ENCODE peak calls at places on chromosomes 2 and 18, in seven cellular contexts. H, G, N, C, Z, T and E are unnamed samples.

GRCh38 chr2:30656079-30656478 is 151.2 kb downstream of the CAPN13 start:
- DNase-seq in Z (no peak), N (no peak), T (no peak), G (peak), C (peak), H (no peak), E (no peak)

GRCh38 chr2:164371916-164372315 is 249.4 kb downstream of the GRB14 start:
- DNase-seq in T (no peak), H (no peak), Z (no peak), C (no peak), N (no peak), G (peak), E (no peak)

GRCh38 chr2:133503323-133503722 is 64.9 kb downstream of the NCKAP5 start:
- DNase-seq in G (no peak), N (no peak), C (no peak), Z (no peak), T (no peak), H (no peak), E (peak)

GRCh38 chr18:12652861-12653401 is 5.0 kb downstream of the SPIRE1 start:
- DNase-seq in H (peak), C (peak), T (no peak), G (peak), N (no peak), Z (no peak), E (no peak)

GRCh38 chr2:85766214-85766613 is 12.4 kb downstream of the ATOH8 start:
- DNase-seq in T (no peak), Z (no peak), H (no peak), C (no peak), N (no peak), G (no peak), E (no peak)

GRCh38 chr2:45281311-45281710 is 272.1 kb upstream of the SIX2 start:
- DNase-seq in N (no peak), G (no peak), H (no peak), Z (no peak), C (no peak), T (no peak), E (no peak)

GRCh38 chr2:29749041-29749440 is 172.3 kb downstream of the ALK start:
- DNase-seq in N (no peak), C (no peak), H (peak), Z (no peak), T (no peak), G (peak), E (no peak)

GRCh38 chr2:236896677-236897076 is 189.0 kb upstream of the COPS8 start:
- DNase-seq in T (no peak), C (no peak), Z (no peak), G (no peak), H (no peak), N (no peak), E (no peak)

GRCh38 chr2:15311201-15311882 is 249.8 kb downstream of the NBAS start:
- DNase-seq in T (no peak), Z (no peak), H (no peak), G (peak), C (no peak), N (no peak), E (peak)

GRCh38 chr2:70981866-70982810 is 3.7 kb downstream of the ANKRD53 start:
- DNase-seq in N (peak), G (no peak), Z (no peak), T (no peak), C (no peak), H (no peak), E (no peak)

GRCh38 chr2:38672445-38673364 is 6.8 kb downstream of the GALM start:
- DNase-seq in T (no peak), H (no peak), G (no peak), C (no peak), Z (no peak), N (no peak), E (no peak)

GRCh38 chr2:56130463-56131070 is 53.2 kb upstream of the CCDC85A start:
- DNase-seq in G (peak), N (no peak), H (peak), C (peak), T (no peak), Z (peak), E (no peak)

GRCh38 chr2:168529054-168529833 is 73.2 kb downstream of the CERS6 start:
- DNase-seq in Z (no peak), C (no peak), G (no peak), H (no peak), T (no peak), N (no peak), E (no peak)

GRCh38 chr2:207766697-207767460 is 2.8 kb downstream of the FZD5 start:
- DNase-seq in N (peak), G (no peak), H (peak), Z (peak), C (no peak), T (no peak), E (peak)

GRCh38 chr2:62577994-62578836 is 72.2 kb upstream of the TMEM17 start:
- DNase-seq in T (no peak), G (peak), Z (no peak), N (no peak), C (peak), H (no peak), E (no peak)

GRCh38 chr2:240846881-240847601 is 21.6 kb upstream of the AGXT start:
- DNase-seq in Z (no peak), N (peak), H (no peak), T (no peak), C (no peak), G (no peak), E (no peak)

GRCh38 chr18:75131455-75132000 is 77.4 kb downstream of the PTGR3 start:
- DNase-seq in G (no peak), C (no peak), Z (no peak), T (no peak), H (no peak), N (no peak), E (no peak)

GRCh38 chr2:120722211-120722602 is 13.5 kb upstream of the GLI2 start:
- DNase-seq in T (no peak), N (no peak), C (no peak), G (no peak), Z (no peak), H (no peak), E (no peak)

GRCh38 chr2:150589760-150590159 is 102.3 kb upstream of the RND3 start:
- DNase-seq in Z (no peak), H (no peak), T (no peak), N (no peak), C (no peak), G (no peak), E (no peak)

GRCh38 chr2:85662899-85663683 is 4.9 kb downstream of the SFTPB start:
- DNase-seq in Z (no peak), N (no peak), T (no peak), C (peak), H (no peak), G (peak), E (no peak)

GRCh38 chr2:34570266-34570872 is 971.3 kb upstream of the FAM98A start:
- DNase-seq in N (no peak), C (no peak), G (peak), H (no peak), T (no peak), Z (peak), E (peak)
- TF ChIP-seq CTCF in N (no peak), C (no peak), G (peak), H (no peak), T (peak), Z (peak), E (no peak)

GRCh38 chr2:170928036-170928823 is 823 bp upstream of the GORASP2 start:
- DNase-seq in Z (peak), N (no peak), H (peak), T (no peak), C (peak), G (peak), E (peak)
- TF ChIP-seq CTCF in Z (no peak), N (no peak), H (no peak), T (no peak), C (no peak), G (no peak), E (no peak)

GRCh38 chr2:160278889-160279196 is 78.8 kb upstream of the ITGB6 start:
- DNase-seq in C (peak), N (no peak), T (no peak), G (no peak), H (no peak), Z (peak), E (no peak)
- TF ChIP-seq CTCF in C (peak), N (no peak), T (peak), G (peak), H (no peak), Z (peak), E (no peak)

GRCh38 chr2:180991361-180991760 is 11.0 kb downstream of the UBE2E3 start:
- DNase-seq in Z (peak), G (no peak), N (peak), T (no peak), H (no peak), C (no peak), E (no peak)

GRCh38 chr2:180991820-180992219 is 11.4 kb downstream of the UBE2E3 start:
- DNase-seq in G (no peak), Z (no peak), H (no peak), C (no peak), N (no peak), T (no peak), E (peak)

GRCh38 chr2:180990794-180991193 is 10.4 kb downstream of the UBE2E3 start:
- DNase-seq in T (no peak), Z (no peak), N (no peak), C (no peak), G (no peak), H (no peak), E (no peak)

GRCh38 chr2:180990337-180990736 is 9.9 kb downstream of the UBE2E3 start:
- DNase-seq in G (peak), N (no peak), Z (no peak), C (no peak), H (no peak), T (no peak), E (no peak)

DNA sequence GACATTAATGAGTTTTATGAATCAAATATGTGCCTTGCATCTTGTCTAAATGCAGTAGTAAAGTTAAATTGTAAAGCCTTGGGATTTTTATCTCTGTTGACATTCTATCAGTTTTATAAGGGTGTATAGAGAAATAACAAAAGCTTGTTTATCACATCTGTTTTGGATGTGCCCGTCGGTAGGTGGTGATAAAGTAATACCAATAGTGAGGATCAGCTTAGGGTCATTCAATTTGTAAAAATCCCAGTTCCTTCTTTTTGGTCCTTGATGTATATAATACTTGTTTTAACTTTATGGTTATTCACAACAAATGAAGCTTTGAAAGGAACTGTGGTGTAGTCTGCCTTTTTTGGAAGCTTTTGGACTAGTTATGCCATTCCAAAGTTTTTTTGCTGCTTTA is 12.6 kb downstream of the UBE2E3 start:
- DNase-seq in C (no peak), Z (no peak), G (no peak), N (no peak), H (no peak), T (no peak), E (no peak)
- TF ChIP-seq CTCF in C (no peak), Z (no peak), G (no peak), N (no peak), H (no peak), T (no peak), E (no peak)

GRCh38 chr2:231199219-231199618 is 788 bp downstream of the ARMC9 start:
- DNase-seq in Z (no peak), C (peak), N (no peak), G (peak), H (no peak), T (no peak), E (no peak)

GRCh38 chr2:231196592-231196991 is 1.8 kb upstream of the ARMC9 start:
- DNase-seq in H (no peak), Z (no peak), N (no peak), C (no peak), T (no peak), G (no peak), E (no peak)

GRCh38 chr2:231200805-231201474 is 2.5 kb downstream of the ARMC9 start:
- DNase-seq in Z (no peak), H (no peak), C (peak), G (peak), N (no peak), T (no peak), E (no peak)

GRCh38 chr2:231197741-231198290 is 615 bp upstream of the ARMC9 start:
- DNase-seq in G (no peak), Z (no peak), C (no peak), H (no peak), T (no peak), N (no peak), E (no peak)

GRCh38 chr2:231198291-231199173 is at the start of gene ARMC9:
- DNase-seq in G (peak), C (peak), N (peak), Z (peak), H (peak), T (peak), E (peak)
- TF ChIP-seq CTCF in G (no peak), C (no peak), N (no peak), Z (no peak), H (no peak), T (no peak), E (no peak)